ENCODE peak calls at places on chromosome 20, in seven cellular contexts. O, W, C, J, L, T and B are unnamed samples.

GRCh38 chr20:50286609-50287008 is 96.0 kb downstream of the CEBPB start:
- DNase-seq in J (no peak), L (peak), O (peak), C (no peak), W (no peak), T (peak), B (no peak)

GRCh38 chr20:13991311-13991710 is 897 bp upstream of the SEL1L2 start:
- DNase-seq in W (no peak), O (no peak), C (no peak), L (peak), J (no peak), T (no peak), B (no peak)

GRCh38 chr20:25037288-25038102 is 20.4 kb downstream of the ACSS1 start:
- DNase-seq in J (no peak), O (no peak), W (no peak), L (no peak), C (no peak), T (no peak), B (peak)

GRCh38 chr20:1391640-1392442 is 1.0 kb downstream of the FKBP1A start:
- DNase-seq in C (peak), J (no peak), W (no peak), O (peak), T (no peak), L (peak), B (no peak)

GRCh38 chr20:56778765-56779195 is 149.7 kb downstream of the TFAP2C start:
- DNase-seq in J (no peak), C (peak), L (peak), W (no peak), T (no peak), O (peak), B (peak)

GRCh38 chr20:50172347-50173013 is 18.1 kb upstream of the CEBPB start:
- DNase-seq in J (no peak), W (peak), C (peak), L (peak), O (peak), T (no peak), B (no peak)

GRCh38 chr20:60474385-60474910 is 516.2 kb downstream of the CDH26 start:
- DNase-seq in L (no peak), O (no peak), C (no peak), W (no peak), T (no peak), J (no peak), B (no peak)

GRCh38 chr20:945841-946240 is 29.7 kb upstream of the ANGPT4 start:
- DNase-seq in T (no peak), L (no peak), W (no peak), O (no peak), C (no peak), J (no peak), B (no peak)

GRCh38 chr20:56588996-56589395 is 40.1 kb upstream of the TFAP2C start:
- DNase-seq in L (no peak), T (no peak), J (no peak), W (no peak), C (no peak), O (no peak), B (no peak)

GRCh38 chr20:38067717-38068365 is 34.3 kb downstream of the RPRD1B start:
- DNase-seq in J (no peak), T (no peak), W (no peak), O (no peak), L (no peak), C (no peak), B (no peak)

GRCh38 chr20:24364464-24364863 is 105.0 kb upstream of the SYNDIG1 start:
- DNase-seq in C (no peak), W (no peak), T (no peak), O (no peak), L (no peak), J (peak), B (peak)

GRCh38 chr20:52484438-52484837 is 292.9 kb upstream of the ZFP64 start:
- DNase-seq in J (no peak), L (peak), W (no peak), C (no peak), T (peak), O (no peak), B (no peak)

GRCh38 chr20:1491281-1491840 is at the start of gene SIRPB2:
- DNase-seq in C (peak), T (no peak), J (no peak), W (peak), O (no peak), L (no peak), B (no peak)

GRCh38 chr20:18916886-18917785 is 103.6 kb downstream of the SCP2D1 start:
- DNase-seq in T (no peak), L (peak), J (no peak), W (no peak), O (no peak), C (no peak), B (no peak)

GRCh38 chr20:4864292-4864691 is 137.0 kb downstream of the SLC23A2 start:
- DNase-seq in J (no peak), T (no peak), W (no peak), O (no peak), L (no peak), C (no peak), B (no peak)

GRCh38 chr20:3563548-3564177 is 92.8 kb downstream of the ATRN start:
- DNase-seq in C (peak), O (peak), J (peak), L (peak), T (peak), W (no peak), B (peak)

GRCh38 chr20:52681288-52681687 is 290.9 kb upstream of the TSHZ2 start:
- DNase-seq in T (no peak), C (no peak), O (no peak), J (no peak), W (no peak), L (no peak), B (no peak)

GRCh38 chr20:43563991-43564390 is 5.2 kb downstream of the SGK2 start:
- DNase-seq in O (no peak), W (no peak), C (no peak), T (no peak), L (no peak), J (no peak), B (no peak)

GRCh38 chr20:59123011-59123676 is 40.5 kb upstream of the ZNF831 start:
- DNase-seq in J (no peak), O (no peak), L (no peak), C (no peak), W (no peak), T (no peak), B (no peak)

GRCh38 chr20:33081411-33082154 is 2.1 kb downstream of the BPIFB4 start:
- DNase-seq in C (no peak), W (no peak), T (no peak), L (no peak), O (no peak), J (no peak), B (no peak)

GRCh38 chr20:43536817-43537440 is 21.9 kb upstream of the SGK2 start:
- DNase-seq in O (no peak), T (no peak), C (no peak), L (peak), J (no peak), W (no peak), B (no peak)

GRCh38 chr20:50394569-50394968 is 115.6 kb upstream of the PTPN1 start:
- DNase-seq in T (no peak), J (no peak), C (no peak), W (no peak), O (no peak), L (no peak), B (no peak)

GRCh38 chr20:2249935-2250334 is 45.9 kb upstream of the TGM3 start:
- DNase-seq in O (no peak), J (no peak), T (no peak), L (no peak), C (no peak), W (no peak), B (no peak)

GRCh38 chr20:18904624-18905023 is 91.0 kb downstream of the SCP2D1 start:
- DNase-seq in T (no peak), J (peak), L (peak), W (no peak), C (peak), O (no peak), B (peak)

GRCh38 chr20:19301142-19301541 is 88.7 kb downstream of the SLC24A3 start:
- DNase-seq in O (no peak), T (no peak), C (no peak), W (no peak), J (no peak), L (no peak), B (no peak)

GRCh38 chr20:35263609-35264223 is 14.2 kb downstream of the MMP24OS start:
- DNase-seq in O (no peak), C (no peak), W (no peak), J (no peak), L (no peak), T (no peak), B (no peak)

GRCh38 chr20:59458645-59459044 is 145.7 kb upstream of the PHACTR3 start:
- DNase-seq in W (no peak), T (no peak), C (no peak), J (no peak), L (no peak), O (no peak), B (no peak)

GRCh38 chr20:37567331-37567665 is 39.6 kb upstream of the BLCAP start:
- DNase-seq in W (no peak), O (no peak), T (no peak), C (no peak), J (peak), L (no peak), B (peak)

GRCh38 chr20:22770240-22770800 is 185.9 kb upstream of the FOXA2 start:
- DNase-seq in C (no peak), O (no peak), L (peak), W (no peak), T (no peak), J (no peak), B (no peak)

GRCh38 chr20:35273449-35274171 is 4.3 kb downstream of the MMP24OS start:
- DNase-seq in L (no peak), W (no peak), T (no peak), J (peak), O (no peak), C (no peak), B (no peak)

GRCh38 chr20:62030834-62031434 is 34.7 kb downstream of the TAF4 start:
- DNase-seq in W (no peak), C (no peak), O (no peak), T (no peak), L (no peak), J (no peak), B (no peak)

GRCh38 chr20:51966296-51966971 is 164.1 kb upstream of the SALL4 start:
- DNase-seq in J (no peak), L (peak), W (no peak), T (peak), C (peak), O (peak), B (peak)

GRCh38 chr20:20665200-20665599 is 47.2 kb downstream of the RALGAPA2 start:
- DNase-seq in C (peak), W (no peak), O (no peak), T (no peak), J (no peak), L (no peak), B (peak)

GRCh38 chr20:50919567-50919966 is 11.7 kb downstream of the ADNP start:
- DNase-seq in C (no peak), L (peak), J (no peak), O (peak), T (no peak), W (no peak), B (no peak)

GRCh38 chr20:16459019-16459700 is 114.1 kb downstream of the KIF16B start:
- DNase-seq in T (peak), O (peak), W (no peak), L (peak), J (no peak), C (no peak), B (no peak)

GRCh38 chr20:18984238-18985200 is 170.9 kb downstream of the SCP2D1 start:
- DNase-seq in T (no peak), W (no peak), J (no peak), C (no peak), O (no peak), L (no peak), B (peak)